ENCODE peak calls at places on chromosomes 6 and 20, in six cellular contexts. G is mesenchymal stem cell, B is trophoblast cell, Q is H1, O is IMR-90, M is mesendoderm. X is an unnamed sample.

GRCh38 chr20:59623133-59623532 is 18.8 kb downstream of the PHACTR3 start:
- DNase-seq in G (no peak), B (no peak), Q (no peak), O (no peak), M (no peak), X (no peak)

GRCh38 chr6:169913096-169913615 is 161.7 kb downstream of the ERMARD start:
- DNase-seq in G (no peak), B (no peak), Q (no peak), O (no peak), M (no peak), X (no peak)

GRCh38 chr20:64011366-64011779 is 24.6 kb upstream of the C20orf204 start:
- DNase-seq in G (no peak), B (no peak), Q (no peak), O (no peak), M (no peak), X (no peak)

GRCh38 chr20:52766645-52767435 is 205.3 kb upstream of the TSHZ2 start:
- DNase-seq in G (no peak), B (no peak), Q (no peak), O (no peak), M (no peak), X (no peak)

GRCh38 chr6:6384520-6384919 is 64.1 kb upstream of the F13A1 start:
- DNase-seq in G (no peak), B (no peak), Q (no peak), O (no peak), M (peak), X (no peak)

GRCh38 chr6:132713355-132714134 is at the start of gene VNN1:
- DNase-seq in G (no peak), B (peak), Q (no peak), O (no peak), M (no peak), X (no peak)

GRCh38 chr6:104589940-104590339 is 269.8 kb downstream of the HACE1 start:
- DNase-seq in G (no peak), B (no peak), Q (no peak), O (no peak), M (no peak), X (no peak)

GRCh38 chr6:169640983-169641382 is 60.8 kb downstream of the WDR27 start:
- DNase-seq in G (no peak), B (no peak), Q (no peak), O (no peak), M (no peak), X (no peak)

GRCh38 chr6:33313105-33313708 is 671 bp downstream of the TAPBP start:
- DNase-seq in G (peak), B (peak), Q (peak), O (peak), M (peak), X (no peak)

GRCh38 chr6:166627875-166628849 is 1.1 kb upstream of the RPS6KA2 start:
- DNase-seq in G (peak), B (peak), Q (peak), O (peak), M (peak), X (peak)

GRCh38 chr20:62840244-62841197 is 21.1 kb downstream of the TCFL5 start:
- DNase-seq in G (no peak), B (no peak), Q (peak), O (no peak), M (no peak), X (no peak)

GRCh38 chr6:18491303-18492090 is 104.3 kb downstream of the RNF144B start:
- DNase-seq in G (no peak), B (peak), Q (no peak), O (no peak), M (peak), X (no peak)

GRCh38 chr6:22227824-22228610 is 68.8 kb downstream of the PRL start:
- DNase-seq in G (no peak), B (no peak), Q (no peak), O (no peak), M (no peak), X (no peak)

GRCh38 chr6:27247133-27247836 is at the start of gene PRSS16:
- DNase-seq in G (no peak), B (no peak), Q (no peak), O (no peak), M (no peak), X (no peak)

GRCh38 chr6:87473419-87473903 is 687 bp downstream of the SLC35A1 start:
- DNase-seq in G (peak), B (no peak), Q (no peak), O (peak), M (no peak), X (no peak)

GRCh38 chr6:111812080-111813038 is 60.9 kb downstream of the FYN start:
- DNase-seq in G (no peak), B (no peak), Q (no peak), O (no peak), M (peak), X (no peak)

GRCh38 chr6:73388800-73389512 is 5.7 kb upstream of the DDX43 start:
- DNase-seq in G (peak), B (peak), Q (peak), O (peak), M (peak), X (peak)
- H3K18ac ChIP-seq in G (peak), B (no peak), Q (peak), O (no peak), M (peak), X (peak)

DNA sequence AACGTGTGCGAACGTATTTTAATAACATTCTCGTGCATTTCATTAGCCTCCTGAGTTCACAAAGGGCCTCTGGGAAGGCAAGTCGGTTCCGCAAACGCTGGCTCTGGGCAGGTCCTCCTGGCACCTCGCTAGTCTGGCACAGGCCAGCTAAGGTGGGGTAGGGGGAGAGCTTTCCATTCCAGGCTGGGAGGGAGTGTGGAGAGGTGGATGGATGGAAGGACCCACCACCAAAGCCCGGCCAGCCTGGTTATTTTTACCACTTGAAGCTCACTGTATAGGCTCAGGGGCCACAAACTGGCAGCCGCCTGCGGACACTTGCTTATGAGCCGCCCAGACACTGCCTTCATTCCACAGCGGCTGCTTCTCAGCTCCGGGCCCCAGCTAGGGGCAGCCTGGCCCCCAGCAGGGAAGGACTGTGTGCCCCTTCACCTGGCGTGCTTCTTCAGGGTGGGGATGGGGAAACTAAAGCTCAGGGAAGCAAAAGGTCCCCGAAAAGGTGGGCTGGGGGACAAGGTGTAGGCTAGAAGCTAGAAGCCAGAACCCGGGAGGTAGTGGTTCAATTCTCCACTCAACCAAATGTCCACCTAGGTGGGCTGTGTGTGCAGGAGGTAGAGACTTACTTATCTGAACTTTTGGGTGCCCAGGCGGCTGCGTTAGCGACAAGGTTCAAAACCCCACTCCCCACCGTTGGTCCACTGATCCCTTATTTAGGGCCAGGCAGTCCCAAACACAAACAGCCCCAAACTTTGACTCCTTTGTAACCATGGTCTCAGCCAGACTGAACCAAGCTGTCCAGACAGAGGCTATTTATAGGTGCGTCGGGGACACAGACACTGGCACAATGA is 1.7 kb downstream of the PMEPA1 start:
- DNase-seq in G (no peak), B (peak), Q (no peak), O (no peak), M (no peak), X (no peak)
- H3K27ac ChIP-seq in G (no peak), B (peak), Q (no peak), O (no peak), M (peak), X (no peak)

GRCh38 chr6:28587011-28587745 is 61.5 kb downstream of the GPX5 start:
- DNase-seq in G (peak), B (peak), Q (peak), O (no peak), M (peak), X (no peak)
- H3K4me3 ChIP-seq in G (peak), B (peak), Q (peak), O (peak), M (peak), X (peak)

DNA sequence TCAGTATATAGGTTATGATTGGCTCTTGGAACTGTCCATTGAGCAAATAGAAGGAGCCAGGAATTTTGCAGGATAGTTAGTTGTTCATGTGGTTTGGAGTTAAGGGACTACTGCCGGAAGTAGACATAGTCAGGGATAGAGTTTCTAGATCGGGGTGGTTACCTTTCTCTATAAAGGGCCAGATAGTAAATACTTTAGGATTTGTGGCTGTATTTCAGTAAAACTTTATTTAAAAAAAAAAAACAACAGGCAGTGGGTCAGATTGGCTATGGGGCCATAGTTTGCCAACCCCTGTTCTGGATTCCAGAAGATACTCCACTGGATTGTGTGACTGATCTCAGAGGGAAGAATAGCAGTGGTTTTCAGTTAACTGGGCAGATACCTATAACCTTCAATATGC is 489.3 kb upstream of the SOX4 start:
- DNase-seq in G (no peak), B (no peak), Q (no peak), O (no peak), M (no peak), X (no peak)
- H3K18ac ChIP-seq in G (no peak), B (no peak), Q (no peak), O (no peak), M (peak), X (no peak)

DNA sequence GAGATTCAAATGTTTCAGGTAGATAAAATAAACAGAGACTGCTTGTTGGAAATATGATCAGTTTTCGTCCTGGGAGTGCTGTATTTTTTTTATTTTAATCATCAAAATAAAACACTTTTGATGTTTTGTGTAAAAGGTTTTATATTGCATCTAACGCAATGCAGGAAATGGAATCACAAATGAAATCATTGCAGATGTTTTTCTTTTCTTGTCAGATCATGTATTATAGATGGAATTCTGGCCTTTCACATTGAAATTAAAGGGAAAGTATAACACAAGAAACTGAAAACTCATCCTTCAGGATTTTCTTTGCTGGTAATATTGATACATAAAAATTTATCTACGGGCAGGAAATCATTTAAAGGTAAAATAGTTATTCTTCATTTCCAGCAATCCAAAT is 482.1 kb upstream of the MANEA start:
- DNase-seq in G (no peak), B (no peak), Q (no peak), O (peak), M (no peak), X (no peak)
- H3K27ac ChIP-seq in G (no peak), B (no peak), Q (no peak), O (no peak), M (no peak), X (no peak)

GRCh38 chr6:30101939-30102700 is 10.8 kb downstream of the TRIM31 start:
- DNase-seq in G (peak), B (peak), Q (peak), O (peak), M (peak), X (peak)

GRCh38 chr6:30102701-30103629 is 9.9 kb downstream of the TRIM31 start:
- DNase-seq in G (peak), B (peak), Q (peak), O (peak), M (peak), X (peak)

GRCh38 chr6:30101423-30101938 is 11.4 kb downstream of the TRIM31 start:
- DNase-seq in G (peak), B (no peak), Q (no peak), O (no peak), M (no peak), X (no peak)

GRCh38 chr6:30100585-30101422 is 12.1 kb downstream of the TRIM31 start:
- DNase-seq in G (no peak), B (no peak), Q (peak), O (no peak), M (peak), X (no peak)

DNA sequence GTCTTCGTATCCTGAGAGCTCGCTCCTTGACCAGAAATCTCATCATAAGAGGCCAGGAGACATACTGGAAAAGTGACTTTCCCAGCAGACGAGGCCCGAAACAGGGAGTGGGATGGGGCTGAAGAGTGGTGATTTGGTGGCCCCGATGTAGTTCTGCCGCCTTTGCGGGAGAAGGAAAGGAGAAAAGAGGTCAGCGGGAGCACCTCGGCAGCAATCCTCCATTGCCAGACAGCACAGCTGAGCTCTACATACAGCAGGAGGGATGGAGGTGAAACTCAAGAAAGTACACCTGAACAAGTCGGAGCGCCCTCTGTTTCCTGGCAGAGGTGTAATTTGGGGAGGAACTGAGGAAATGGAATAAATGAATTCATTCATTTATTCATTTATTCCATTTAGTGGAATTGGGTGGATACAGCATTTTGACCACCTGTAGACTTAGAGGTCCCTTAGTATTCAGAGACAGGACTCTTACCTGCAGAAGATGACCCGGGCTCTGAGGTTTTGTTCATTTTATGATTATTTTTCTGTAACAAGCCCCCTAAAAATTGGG is 9.2 kb downstream of the TRIM31 start:
- DNase-seq in G (no peak), B (no peak), Q (peak), O (no peak), M (no peak), X (no peak)
- H3K4me3 ChIP-seq in G (peak), B (peak), Q (peak), O (peak), M (peak), X (peak)

GRCh38 chr6:136290406-136291010 is 862 bp upstream of the BCLAF1 start:
- DNase-seq in G (peak), B (peak), Q (peak), O (peak), M (peak), X (no peak)
- H3K18ac ChIP-seq in G (peak), B (peak), Q (peak), O (peak), M (peak), X (no peak)

GRCh38 chr6:109303647-109304283 is 78.5 kb downstream of the CD164 start:
- DNase-seq in G (no peak), B (peak), Q (no peak), O (no peak), M (peak), X (no peak)
- H3K27ac ChIP-seq in G (no peak), B (peak), Q (no peak), O (no peak), M (no peak), X (no peak)

GRCh38 chr6:73049971-73050594 is 175.2 kb downstream of the KHDC1L start:
- DNase-seq in G (no peak), B (no peak), Q (no peak), O (no peak), M (no peak), X (no peak)

GRCh38 chr6:73047801-73048200 is 177.5 kb downstream of the KHDC1L start:
- DNase-seq in G (no peak), B (no peak), Q (no peak), O (no peak), M (no peak), X (no peak)

GRCh38 chr6:73051147-73051546 is 174.1 kb downstream of the KHDC1L start:
- DNase-seq in G (no peak), B (no peak), Q (no peak), O (no peak), M (no peak), X (no peak)

GRCh38 chr6:73054958-73055357 is 170.3 kb downstream of the KHDC1L start:
- DNase-seq in G (no peak), B (no peak), Q (no peak), O (no peak), M (no peak), X (no peak)

GRCh38 chr6:73050706-73051105 is 174.6 kb downstream of the KHDC1L start:
- DNase-seq in G (no peak), B (no peak), Q (no peak), O (peak), M (no peak), X (no peak)
- H3K4me3 ChIP-seq in G (no peak), B (no peak), Q (no peak), O (no peak), M (no peak), X (no peak)

GRCh38 chr6:30321692-30322388 is 4.9 kb upstream of the TRIM39 start:
- DNase-seq in G (peak), B (no peak), Q (no peak), O (peak), M (peak), X (no peak)
- H3K18ac ChIP-seq in G (no peak), B (no peak), Q (peak), O (no peak), M (no peak), X (no peak)